ENCODE peak calls at places on chromosomes 5 and 9, in seven cellular contexts. R is cardiac muscle cell, S is astrocyte, U is left ventricle myocardium inferior, C is hepatocyte, P is right atrium auricular region, Q is PC-3. V is an unnamed sample.
A peak's percentile ranks its signal among the peaks of the same experiment; 100 is the strongest.

GRCh38 chr9:22129633-22130032 is 120.5 kb upstream of the CDKN2B start:
- DNase-seq in R (no peak), S (no peak), U (no peak), C (no peak), P (no peak), Q (no peak), V (no peak)

GRCh38 chr5:66209350-66209749 is 65.2 kb downstream of the SREK1 start:
- DNase-seq in R (no peak), S (no peak), U (no peak), C (no peak), P (no peak), Q (peak; percentile 88), V (no peak)

GRCh38 chr5:14807471-14807870 is 64.1 kb downstream of the ANKH start:
- DNase-seq in R (no peak), S (no peak), U (no peak), C (no peak), P (no peak), Q (no peak), V (no peak)

GRCh38 chr5:123092696-123093095 is 3.7 kb downstream of the PRDM6 start:
- DNase-seq in R (no peak), S (no peak), U (no peak), C (no peak), P (no peak), Q (no peak), V (no peak)

GRCh38 chr9:136808075-136808780 is 480 bp downstream of the RABL6 start:
- DNase-seq in R (peak; percentile 35), S (no peak), U (peak; percentile 16), C (no peak), P (no peak), Q (no peak), V (peak; percentile 41)

GRCh38 chr5:154076240-154076922 is 37.6 kb downstream of the MFAP3 start:
- DNase-seq in R (peak; percentile 69), S (no peak), U (no peak), C (no peak), P (no peak), Q (no peak), V (no peak)

GRCh38 chr5:172451771-172452197 is 2.5 kb downstream of the SH3PXD2B start:
- DNase-seq in R (no peak), S (peak; percentile 84), U (no peak), C (peak; percentile 71), P (no peak), Q (peak; percentile 91), V (peak; percentile 28)

GRCh38 chr5:139904566-139905400 is 109.2 kb downstream of the PSD2 start:
- DNase-seq in R (peak; percentile 76), S (no peak), U (no peak), C (peak; percentile 31), P (no peak), Q (no peak), V (no peak)

GRCh38 chr5:151708126-151708525 is 21.4 kb upstream of the SPARC start:
- DNase-seq in R (no peak), S (no peak), U (no peak), C (no peak), P (no peak), Q (peak; percentile 23), V (peak; percentile 34)

GRCh38 chr5:4348919-4349318 is 753.3 kb downstream of the IRX1 start:
- DNase-seq in R (no peak), S (no peak), U (no peak), C (no peak), P (no peak), Q (no peak), V (no peak)
- H3K9me3 ChIP-seq in R (no peaks in the 10 kb centered on the region), S (no peaks in the 10 kb centered on the region), U (peaks cover 15% of the 10 kb centered on the region), C (no peaks in the 10 kb centered on the region), P (peaks cover 4% of the 10 kb centered on the region), Q (peaks cover 23% of the 10 kb centered on the region), V (peaks cover 23% of the 10 kb centered on the region)

GRCh38 chr5:84450617-84451414 is 66.1 kb upstream of the EDIL3 start:
- DNase-seq in R (no peak), S (no peak), U (no peak), C (no peak), P (no peak), Q (peak; percentile 18), V (peak; percentile 3)
- TF ChIP-seq CTCF in R (peak; percentile 49), S (peak; percentile 48), U (peak; percentile 44), C (peak; percentile 40), P (peak; percentile 36), Q (peak; percentile 60), V (peak; percentile 44)

DNA sequence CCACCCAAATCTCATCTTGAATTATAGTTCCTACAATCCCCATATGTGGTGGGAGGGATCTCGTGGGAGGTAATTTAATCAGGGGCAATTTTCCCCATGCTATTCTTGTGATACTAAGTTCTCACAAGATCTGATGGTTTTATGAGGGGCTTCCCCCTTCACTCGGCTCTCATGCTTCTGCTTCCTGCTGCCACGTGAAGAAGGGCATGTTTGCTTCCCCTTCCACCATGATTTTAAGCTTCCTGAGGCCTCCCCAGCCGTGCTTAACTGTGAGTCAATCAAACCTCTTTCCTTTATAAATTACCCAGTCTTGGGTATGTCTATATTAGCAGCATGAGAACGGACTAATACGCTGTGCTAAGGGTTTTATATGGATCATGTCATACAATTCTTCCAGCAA is 72.3 kb downstream of the TLE4 start:
- DNase-seq in R (no peak), S (no peak), U (no peak), C (no peak), P (no peak), Q (no peak), V (no peak)
- H3K27ac ChIP-seq in R (no peak overlapping the region), S (no peak overlapping the region), U (no peak overlapping the region), C (no peak overlapping the region), P (no peak overlapping the region), Q (no peak overlapping the region), V (no peak overlapping the region)

DNA sequence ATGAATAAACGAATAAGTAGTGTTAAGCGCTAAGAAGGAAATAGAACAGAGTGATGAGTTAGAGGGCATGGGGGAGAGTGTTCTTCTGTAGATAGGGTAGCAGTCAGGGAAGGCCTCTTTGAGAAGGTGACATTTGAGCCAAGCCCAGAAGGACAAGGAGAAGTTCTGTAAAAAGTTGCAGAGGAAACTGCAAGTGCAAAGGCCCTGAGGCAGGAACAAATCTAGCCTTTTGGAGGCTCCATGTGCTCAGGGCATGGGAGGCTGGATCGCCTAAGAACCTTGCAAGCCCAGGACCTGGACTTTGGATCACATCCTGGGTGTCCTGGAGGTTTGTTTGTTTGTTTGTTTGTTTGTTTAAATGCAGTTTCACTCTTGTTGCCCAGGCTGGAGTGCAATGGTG is 8.0 kb downstream of the EIF4E1B start:
- DNase-seq in R (no peak), S (no peak), U (no peak), C (no peak), P (no peak), Q (no peak), V (no peak)
- H3K9me3 ChIP-seq in R (no peaks in the 10 kb centered on the region), S (no peaks in the 10 kb centered on the region), U (no peaks in the 10 kb centered on the region), C (no peaks in the 10 kb centered on the region), P (no peaks in the 10 kb centered on the region), Q (no peaks in the 10 kb centered on the region), V (no peaks in the 10 kb centered on the region)

DNA sequence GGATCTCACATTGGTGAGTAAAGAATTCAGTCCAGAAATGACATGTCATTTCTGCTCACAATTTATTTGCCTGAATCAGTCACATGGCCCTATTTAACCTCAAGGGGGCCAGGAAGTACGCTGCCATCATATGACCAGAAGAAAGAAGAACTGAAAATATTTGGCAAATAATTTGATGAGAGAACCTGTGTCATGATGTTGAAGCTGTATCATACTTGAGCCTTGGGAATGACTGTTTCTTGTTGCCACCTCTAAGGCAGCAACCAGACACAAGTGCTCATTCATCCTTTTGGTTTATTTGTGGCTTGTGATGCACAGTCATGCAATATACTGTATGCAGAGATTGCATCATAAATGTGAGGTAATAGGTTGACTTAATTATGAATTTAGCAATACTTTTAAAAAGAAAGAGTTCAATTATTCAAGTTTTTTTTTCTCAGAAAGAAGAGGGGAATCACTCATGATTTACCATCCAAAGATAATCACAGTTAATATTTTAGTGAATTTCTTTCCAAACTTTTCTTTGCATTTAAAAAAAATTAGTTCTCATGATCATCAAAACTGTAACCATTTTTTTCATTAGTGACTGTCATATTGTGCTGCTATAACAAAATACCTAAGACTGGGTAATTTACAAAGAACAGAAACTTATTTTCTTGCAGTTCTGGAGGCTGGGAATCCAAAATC is 8.2 kb upstream of the ZFYVE16 start:
- DNase-seq in R (no peak), S (peak; percentile 31), U (no peak), C (no peak), P (no peak), Q (peak; percentile 8), V (no peak)
- TF ChIP-seq CTCF in R (no peak), S (no peak), U (no peak), C (no peak), P (no peak), Q (no peak), V (no peak)

V was measured in A673.